ENCODE peak calls at places on chromosomes 16 and 17, in ten cellular contexts. One of them, this sample, is unnamed.

GRCh38 chr16:46650224-46650623 is 29.0 kb upstream of the SHCBP1 start:
- DNase-seq in tibial nerve: no peak
- DNase-seq in body of pancreas: no peak
- DNase-seq in A549: no peak
- DNase-seq in tibial artery: no peak
- DNase-seq in ovary: no peak
- DNase-seq in keratinocyte: no peak
- DNase-seq in dorsolateral prefrontal cortex: no peak
- DNase-seq in PC-9: no peak
- DNase-seq in brain microvascular endothelial cell: peak
- DNase-seq in this sample: no peak

GRCh38 chr17:82920150-82920549 is 80.3 kb upstream of the ZNF750 start:
- DNase-seq in tibial nerve: no peak
- DNase-seq in body of pancreas: no peak
- DNase-seq in A549: no peak
- DNase-seq in tibial artery: no peak
- DNase-seq in ovary: no peak
- DNase-seq in keratinocyte: no peak
- DNase-seq in dorsolateral prefrontal cortex: peak
- DNase-seq in PC-9: no peak
- DNase-seq in brain microvascular endothelial cell: no peak
- DNase-seq in this sample: no peak

GRCh38 chr17:69757794-69758430 is 317.1 kb upstream of the KCNJ16 start:
- DNase-seq in tibial nerve: no peak
- DNase-seq in body of pancreas: no peak
- DNase-seq in A549: no peak
- DNase-seq in tibial artery: no peak
- DNase-seq in ovary: no peak
- DNase-seq in keratinocyte: no peak
- DNase-seq in dorsolateral prefrontal cortex: no peak
- DNase-seq in PC-9: peak
- DNase-seq in brain microvascular endothelial cell: peak
- DNase-seq in this sample: no peak

GRCh38 chr16:19745286-19746018 is 27.4 kb downstream of the IQCK start:
- DNase-seq in tibial nerve: peak
- DNase-seq in body of pancreas: no peak
- DNase-seq in A549: no peak
- DNase-seq in tibial artery: no peak
- DNase-seq in ovary: no peak
- DNase-seq in keratinocyte: no peak
- DNase-seq in dorsolateral prefrontal cortex: no peak
- DNase-seq in PC-9: no peak
- DNase-seq in brain microvascular endothelial cell: no peak
- DNase-seq in this sample: no peak

GRCh38 chr16:28820016-28820415 is 2.8 kb upstream of the ATXN2L start:
- DNase-seq in tibial nerve: no peak
- DNase-seq in body of pancreas: no peak
- DNase-seq in A549: no peak
- DNase-seq in tibial artery: no peak
- DNase-seq in ovary: no peak
- DNase-seq in keratinocyte: no peak
- DNase-seq in dorsolateral prefrontal cortex: no peak
- DNase-seq in PC-9: no peak
- DNase-seq in brain microvascular endothelial cell: no peak
- DNase-seq in this sample: no peak

GRCh38 chr17:57577751-57578607 is 167.1 kb downstream of the CCDC182 start:
- DNase-seq in tibial nerve: peak
- DNase-seq in body of pancreas: peak
- DNase-seq in A549: no peak
- DNase-seq in tibial artery: no peak
- DNase-seq in ovary: peak
- DNase-seq in keratinocyte: no peak
- DNase-seq in dorsolateral prefrontal cortex: peak
- DNase-seq in PC-9: no peak
- DNase-seq in brain microvascular endothelial cell: peak
- DNase-seq in this sample: no peak

GRCh38 chr17:12961655-12962054 is 56.2 kb downstream of the ELAC2 start:
- DNase-seq in tibial nerve: no peak
- DNase-seq in body of pancreas: no peak
- DNase-seq in A549: no peak
- DNase-seq in tibial artery: no peak
- DNase-seq in ovary: no peak
- DNase-seq in keratinocyte: no peak
- DNase-seq in dorsolateral prefrontal cortex: no peak
- DNase-seq in PC-9: no peak
- DNase-seq in brain microvascular endothelial cell: no peak
- DNase-seq in this sample: no peak

GRCh38 chr17:81576621-81577277 is 24.6 kb upstream of the FAAP100 start:
- DNase-seq in tibial nerve: no peak
- DNase-seq in body of pancreas: no peak
- DNase-seq in A549: peak
- DNase-seq in tibial artery: no peak
- DNase-seq in ovary: no peak
- DNase-seq in keratinocyte: no peak
- DNase-seq in dorsolateral prefrontal cortex: no peak
- DNase-seq in PC-9: peak
- DNase-seq in brain microvascular endothelial cell: peak
- DNase-seq in this sample: no peak

GRCh38 chr16:76226011-76226410 is 51.2 kb upstream of the CNTNAP4 start:
- DNase-seq in tibial nerve: no peak
- DNase-seq in body of pancreas: no peak
- DNase-seq in A549: no peak
- DNase-seq in tibial artery: no peak
- DNase-seq in ovary: no peak
- DNase-seq in keratinocyte: no peak
- DNase-seq in dorsolateral prefrontal cortex: no peak
- DNase-seq in PC-9: no peak
- DNase-seq in brain microvascular endothelial cell: no peak
- DNase-seq in this sample: no peak

GRCh38 chr17:32774286-32775084 is 102.4 kb downstream of the MYO1D start:
- DNase-seq in tibial nerve: no peak
- DNase-seq in body of pancreas: no peak
- DNase-seq in A549: no peak
- DNase-seq in tibial artery: no peak
- DNase-seq in ovary: no peak
- DNase-seq in keratinocyte: no peak
- DNase-seq in dorsolateral prefrontal cortex: no peak
- DNase-seq in PC-9: no peak
- DNase-seq in brain microvascular endothelial cell: no peak
- DNase-seq in this sample: no peak

GRCh38 chr17:32771396-32771795 is 105.5 kb downstream of the MYO1D start:
- DNase-seq in tibial nerve: no peak
- DNase-seq in body of pancreas: no peak
- DNase-seq in A549: peak
- DNase-seq in tibial artery: no peak
- DNase-seq in ovary: no peak
- DNase-seq in keratinocyte: no peak
- DNase-seq in dorsolateral prefrontal cortex: no peak
- DNase-seq in PC-9: no peak
- DNase-seq in brain microvascular endothelial cell: peak
- DNase-seq in this sample: no peak

GRCh38 chr17:32777436-32777835 is 99.5 kb downstream of the MYO1D start:
- DNase-seq in tibial nerve: no peak
- DNase-seq in body of pancreas: no peak
- DNase-seq in A549: peak
- DNase-seq in tibial artery: no peak
- DNase-seq in ovary: no peak
- DNase-seq in keratinocyte: no peak
- DNase-seq in dorsolateral prefrontal cortex: no peak
- DNase-seq in PC-9: no peak
- DNase-seq in brain microvascular endothelial cell: peak
- DNase-seq in this sample: no peak

GRCh38 chr17:32769846-32770245 is 107.1 kb downstream of the MYO1D start:
- DNase-seq in tibial nerve: no peak
- DNase-seq in body of pancreas: no peak
- DNase-seq in A549: peak
- DNase-seq in tibial artery: no peak
- DNase-seq in ovary: no peak
- DNase-seq in keratinocyte: no peak
- DNase-seq in dorsolateral prefrontal cortex: no peak
- DNase-seq in PC-9: peak
- DNase-seq in brain microvascular endothelial cell: no peak
- DNase-seq in this sample: no peak

DNA sequence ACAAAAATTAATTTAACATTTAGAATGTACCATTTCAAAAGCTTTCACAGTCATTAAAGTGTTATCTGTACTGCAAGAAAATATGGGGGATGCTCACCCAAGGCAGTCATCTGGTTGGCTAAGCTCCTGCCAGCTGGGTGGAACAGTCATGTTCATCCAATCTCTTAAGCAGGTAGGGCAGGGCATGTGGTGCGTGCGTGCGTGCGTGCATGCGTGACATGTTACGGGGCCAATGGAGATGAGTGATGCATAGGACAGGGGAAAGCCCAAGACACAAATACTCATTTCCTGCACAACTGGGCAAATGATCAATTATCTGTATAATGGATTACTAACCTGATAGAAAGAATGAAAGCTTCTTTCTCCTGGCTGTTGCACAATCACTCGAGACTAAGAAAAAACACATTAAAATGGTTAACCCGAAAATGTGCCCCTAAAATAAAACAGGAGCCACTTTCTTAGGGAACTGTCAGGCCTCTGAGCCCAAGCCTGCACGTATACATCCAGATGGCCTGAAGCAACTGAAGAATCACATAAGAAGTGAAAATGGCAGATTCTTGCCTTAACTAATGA is 104.4 kb downstream of the MYO1D start:
- DNase-seq in tibial nerve: no peak
- DNase-seq in body of pancreas: no peak
- DNase-seq in A549: no peak
- DNase-seq in tibial artery: no peak
- DNase-seq in ovary: no peak
- DNase-seq in keratinocyte: no peak
- DNase-seq in dorsolateral prefrontal cortex: no peak
- DNase-seq in PC-9: no peak
- DNase-seq in brain microvascular endothelial cell: no peak
- DNase-seq in this sample: no peak
- H3K27ac ChIP-seq in tibial nerve: no peak
- H3K27ac ChIP-seq in body of pancreas: no peak
- H3K27ac ChIP-seq in A549: no peak
- H3K27ac ChIP-seq in tibial artery: no peak
- H3K27ac ChIP-seq in ovary: no peak
- H3K27ac ChIP-seq in keratinocyte: no peak
- H3K27ac ChIP-seq in dorsolateral prefrontal cortex: no peak
- H3K27ac ChIP-seq in PC-9: no peak
- H3K27ac ChIP-seq in brain microvascular endothelial cell: no peak
- H3K27ac ChIP-seq in this sample: no peak

GRCh38 chr17:4903051-4903818 is at the start of gene CHRNE:
- DNase-seq in tibial nerve: peak
- DNase-seq in body of pancreas: peak
- DNase-seq in A549: peak
- DNase-seq in tibial artery: no peak
- DNase-seq in ovary: peak
- DNase-seq in keratinocyte: peak
- DNase-seq in dorsolateral prefrontal cortex: peak
- DNase-seq in PC-9: peak
- DNase-seq in brain microvascular endothelial cell: peak
- DNase-seq in this sample: peak
- TF ChIP-seq CTCF in tibial nerve: peak
- TF ChIP-seq CTCF in body of pancreas: peak
- TF ChIP-seq CTCF in A549: peak
- TF ChIP-seq CTCF in tibial artery: peak
- TF ChIP-seq CTCF in ovary: peak
- TF ChIP-seq CTCF in keratinocyte: peak
- TF ChIP-seq CTCF in dorsolateral prefrontal cortex: peak
- TF ChIP-seq CTCF in PC-9: peak
- TF ChIP-seq CTCF in brain microvascular endothelial cell: peak
- TF ChIP-seq CTCF in this sample: peak

GRCh38 chr16:11310634-11310977 is 29.5 kb upstream of the PRM1 start:
- DNase-seq in tibial nerve: no peak
- DNase-seq in body of pancreas: no peak
- DNase-seq in A549: no peak
- DNase-seq in tibial artery: no peak
- DNase-seq in ovary: no peak
- DNase-seq in keratinocyte: no peak
- DNase-seq in dorsolateral prefrontal cortex: no peak
- DNase-seq in PC-9: no peak
- DNase-seq in brain microvascular endothelial cell: no peak
- DNase-seq in this sample: no peak

GRCh38 chr16:11313493-11314308 is 31.6 kb upstream of the RMI2 start:
- DNase-seq in tibial nerve: no peak
- DNase-seq in body of pancreas: no peak
- DNase-seq in A549: no peak
- DNase-seq in tibial artery: no peak
- DNase-seq in ovary: no peak
- DNase-seq in keratinocyte: no peak
- DNase-seq in dorsolateral prefrontal cortex: no peak
- DNase-seq in PC-9: no peak
- DNase-seq in brain microvascular endothelial cell: no peak
- DNase-seq in this sample: no peak

GRCh38 chr16:11314309-11314894 is 30.9 kb upstream of the RMI2 start:
- DNase-seq in tibial nerve: no peak
- DNase-seq in body of pancreas: no peak
- DNase-seq in A549: no peak
- DNase-seq in tibial artery: no peak
- DNase-seq in ovary: no peak
- DNase-seq in keratinocyte: no peak
- DNase-seq in dorsolateral prefrontal cortex: no peak
- DNase-seq in PC-9: no peak
- DNase-seq in brain microvascular endothelial cell: no peak
- DNase-seq in this sample: no peak

GRCh38 chr16:11310997-11311561 is 29.9 kb upstream of the PRM1 start:
- DNase-seq in tibial nerve: no peak
- DNase-seq in body of pancreas: no peak
- DNase-seq in A549: no peak
- DNase-seq in tibial artery: no peak
- DNase-seq in ovary: no peak
- DNase-seq in keratinocyte: no peak
- DNase-seq in dorsolateral prefrontal cortex: no peak
- DNase-seq in PC-9: no peak
- DNase-seq in brain microvascular endothelial cell: no peak
- DNase-seq in this sample: no peak

GRCh38 chr16:11312718-11313492 is 31.8 kb upstream of the PRM1 start:
- DNase-seq in tibial nerve: no peak
- DNase-seq in body of pancreas: peak
- DNase-seq in A549: peak
- DNase-seq in tibial artery: no peak
- DNase-seq in ovary: peak
- DNase-seq in keratinocyte: no peak
- DNase-seq in dorsolateral prefrontal cortex: no peak
- DNase-seq in PC-9: peak
- DNase-seq in brain microvascular endothelial cell: peak
- DNase-seq in this sample: no peak
- H3K4me3 ChIP-seq in tibial nerve: no peak
- H3K4me3 ChIP-seq in body of pancreas: no peak
- H3K4me3 ChIP-seq in A549: no peak
- H3K4me3 ChIP-seq in tibial artery: no peak
- H3K4me3 ChIP-seq in ovary: no peak
- H3K4me3 ChIP-seq in keratinocyte: no peak
- H3K4me3 ChIP-seq in dorsolateral prefrontal cortex: no peak
- H3K4me3 ChIP-seq in PC-9: peak
- H3K4me3 ChIP-seq in brain microvascular endothelial cell: no peak
- H3K4me3 ChIP-seq in this sample: no peak

DNA sequence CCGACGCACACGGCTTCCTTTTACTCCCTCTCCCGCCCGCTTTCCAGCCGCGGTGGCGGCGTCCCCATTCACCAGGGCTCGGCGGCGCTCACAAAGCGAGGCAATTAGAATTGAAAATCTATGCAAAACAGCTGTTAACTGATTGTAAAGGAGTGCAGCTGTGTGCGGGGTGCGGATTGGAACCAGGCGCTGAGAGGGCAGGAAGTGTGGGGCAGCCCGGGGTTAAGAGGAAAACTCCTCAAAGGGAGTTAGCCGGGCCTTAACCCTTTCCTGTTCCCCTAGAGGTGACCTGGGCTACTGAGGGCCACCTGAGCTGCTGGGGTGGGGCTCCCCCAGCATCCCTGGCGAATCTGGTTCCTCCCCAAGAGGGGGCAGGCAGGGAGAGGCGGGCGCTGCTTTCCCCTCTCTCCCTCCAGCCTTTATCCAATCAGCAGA is 5.8 kb upstream of the GSE1 start:
- DNase-seq in tibial nerve: no peak
- DNase-seq in body of pancreas: no peak
- DNase-seq in A549: no peak
- DNase-seq in tibial artery: no peak
- DNase-seq in ovary: no peak
- DNase-seq in keratinocyte: no peak
- DNase-seq in dorsolateral prefrontal cortex: no peak
- DNase-seq in PC-9: no peak
- DNase-seq in brain microvascular endothelial cell: no peak
- DNase-seq in this sample: no peak
- H3K27ac ChIP-seq in tibial nerve: no peak
- H3K27ac ChIP-seq in body of pancreas: no peak
- H3K27ac ChIP-seq in A549: no peak
- H3K27ac ChIP-seq in tibial artery: no peak
- H3K27ac ChIP-seq in ovary: no peak
- H3K27ac ChIP-seq in keratinocyte: no peak
- H3K27ac ChIP-seq in dorsolateral prefrontal cortex: no peak
- H3K27ac ChIP-seq in PC-9: no peak
- H3K27ac ChIP-seq in brain microvascular endothelial cell: no peak
- H3K27ac ChIP-seq in this sample: peak